ENCODE peak calls at places on chromosomes 11 and 22, in five cellular contexts. One of them, this sample, is unnamed.

GRCh38 chr11:12921580-12922157 is 87.4 kb upstream of the RASSF10 start:
- DNase-seq in heart left ventricle: no peak
- DNase-seq in astrocyte of the spinal cord: no peak
- DNase-seq in fibroblast of lung: no peak
- DNase-seq in endodermal cell: no peak
- DNase-seq in this sample: no peak

GRCh38 chr11:62217191-62217748 is 8.8 kb downstream of the SCGB2A1 start:
- DNase-seq in heart left ventricle: no peak
- DNase-seq in astrocyte of the spinal cord: peak
- DNase-seq in fibroblast of lung: peak
- DNase-seq in endodermal cell: no peak
- DNase-seq in this sample: no peak

GRCh38 chr11:122362381-122362780 is 246.4 kb upstream of the BLID start:
- DNase-seq in heart left ventricle: no peak
- DNase-seq in astrocyte of the spinal cord: no peak
- DNase-seq in fibroblast of lung: no peak
- DNase-seq in endodermal cell: no peak
- DNase-seq in this sample: no peak

GRCh38 chr11:68543594-68543993 is 83.0 kb downstream of the PPP6R3 start:
- DNase-seq in heart left ventricle: no peak
- DNase-seq in astrocyte of the spinal cord: no peak
- DNase-seq in fibroblast of lung: no peak
- DNase-seq in endodermal cell: no peak
- DNase-seq in this sample: no peak

GRCh38 chr11:106101797-106102196 is 24.3 kb downstream of the AASDHPPT start:
- DNase-seq in heart left ventricle: no peak
- DNase-seq in astrocyte of the spinal cord: peak
- DNase-seq in fibroblast of lung: peak
- DNase-seq in endodermal cell: no peak
- DNase-seq in this sample: no peak

GRCh38 chr11:126997196-126997595 is 3.4 kb downstream of the KIRREL3 start:
- DNase-seq in heart left ventricle: no peak
- DNase-seq in astrocyte of the spinal cord: no peak
- DNase-seq in fibroblast of lung: no peak
- DNase-seq in endodermal cell: no peak
- DNase-seq in this sample: no peak

GRCh38 chr11:69419662-69420061 is 61.8 kb upstream of the LINC01488 start:
- DNase-seq in heart left ventricle: no peak
- DNase-seq in astrocyte of the spinal cord: no peak
- DNase-seq in fibroblast of lung: no peak
- DNase-seq in endodermal cell: no peak
- DNase-seq in this sample: no peak

GRCh38 chr11:9943346-9944110 is 279.7 kb downstream of the SWAP70 start:
- DNase-seq in heart left ventricle: no peak
- DNase-seq in astrocyte of the spinal cord: peak
- DNase-seq in fibroblast of lung: peak
- DNase-seq in endodermal cell: no peak
- DNase-seq in this sample: no peak

GRCh38 chr11:126578426-126578825 is 222.9 kb downstream of the ST3GAL4 start:
- DNase-seq in heart left ventricle: no peak
- DNase-seq in astrocyte of the spinal cord: no peak
- DNase-seq in fibroblast of lung: no peak
- DNase-seq in endodermal cell: no peak
- DNase-seq in this sample: no peak

GRCh38 chr22:45448431-45448830 is 34.9 kb downstream of the RIBC2 start:
- DNase-seq in heart left ventricle: peak
- DNase-seq in astrocyte of the spinal cord: no peak
- DNase-seq in fibroblast of lung: peak
- DNase-seq in endodermal cell: no peak
- DNase-seq in this sample: no peak

GRCh38 chr11:88482871-88483301 is 145.3 kb upstream of the CTSC start:
- DNase-seq in heart left ventricle: no peak
- DNase-seq in astrocyte of the spinal cord: peak
- DNase-seq in fibroblast of lung: no peak
- DNase-seq in endodermal cell: no peak
- DNase-seq in this sample: no peak

GRCh38 chr11:46285594-46286033 is 8.2 kb downstream of the CREB3L1 start:
- DNase-seq in heart left ventricle: no peak
- DNase-seq in astrocyte of the spinal cord: no peak
- DNase-seq in fibroblast of lung: peak
- DNase-seq in endodermal cell: no peak
- DNase-seq in this sample: no peak

GRCh38 chr11:119422505-119423416 is at the start of gene THY1:
- DNase-seq in heart left ventricle: peak
- DNase-seq in astrocyte of the spinal cord: peak
- DNase-seq in fibroblast of lung: peak
- DNase-seq in endodermal cell: peak
- DNase-seq in this sample: no peak

GRCh38 chr22:44596726-44597125 is 98.7 kb upstream of the RTL6 start:
- DNase-seq in heart left ventricle: no peak
- DNase-seq in astrocyte of the spinal cord: no peak
- DNase-seq in fibroblast of lung: no peak
- DNase-seq in endodermal cell: no peak
- DNase-seq in this sample: no peak

GRCh38 chr11:17508816-17509215 is 32.2 kb upstream of the ABCC8 start:
- DNase-seq in heart left ventricle: no peak
- DNase-seq in astrocyte of the spinal cord: no peak
- DNase-seq in fibroblast of lung: no peak
- DNase-seq in endodermal cell: no peak
- DNase-seq in this sample: no peak

GRCh38 chr11:1854949-1855885 is 2.3 kb downstream of the LSP1 start:
- DNase-seq in heart left ventricle: no peak
- DNase-seq in astrocyte of the spinal cord: no peak
- DNase-seq in fibroblast of lung: no peak
- DNase-seq in endodermal cell: no peak
- DNase-seq in this sample: no peak

GRCh38 chr11:122578168-122578825 is 77.2 kb upstream of the UBASH3B start:
- DNase-seq in heart left ventricle: no peak
- DNase-seq in astrocyte of the spinal cord: no peak
- DNase-seq in fibroblast of lung: peak
- DNase-seq in endodermal cell: no peak
- DNase-seq in this sample: no peak

GRCh38 chr11:78050964-78051831 is 12.5 kb upstream of the THRSP start:
- DNase-seq in heart left ventricle: no peak
- DNase-seq in astrocyte of the spinal cord: peak
- DNase-seq in fibroblast of lung: peak
- DNase-seq in endodermal cell: peak
- DNase-seq in this sample: no peak

GRCh38 chr22:24146190-24146616 is 35.1 kb upstream of the SUSD2 start:
- DNase-seq in heart left ventricle: peak
- DNase-seq in astrocyte of the spinal cord: peak
- DNase-seq in fibroblast of lung: peak
- DNase-seq in endodermal cell: peak
- DNase-seq in this sample: no peak

GRCh38 chr11:69870772-69871171 is 51.6 kb upstream of the FGF3 start:
- DNase-seq in heart left ventricle: no peak
- DNase-seq in astrocyte of the spinal cord: no peak
- DNase-seq in fibroblast of lung: no peak
- DNase-seq in endodermal cell: no peak
- DNase-seq in this sample: no peak

GRCh38 chr11:74464746-74465145 is 2.6 kb downstream of the KCNE3 start:
- DNase-seq in heart left ventricle: no peak
- DNase-seq in astrocyte of the spinal cord: no peak
- DNase-seq in fibroblast of lung: no peak
- DNase-seq in endodermal cell: no peak
- DNase-seq in this sample: no peak

GRCh38 chr22:45812910-45813309 is 141.3 kb downstream of the ATXN10 start:
- DNase-seq in heart left ventricle: no peak
- DNase-seq in astrocyte of the spinal cord: no peak
- DNase-seq in fibroblast of lung: no peak
- DNase-seq in endodermal cell: no peak
- DNase-seq in this sample: no peak

GRCh38 chr22:27405672-27406388 is 395.7 kb downstream of the MN1 start:
- DNase-seq in heart left ventricle: peak
- DNase-seq in astrocyte of the spinal cord: peak
- DNase-seq in fibroblast of lung: peak
- DNase-seq in endodermal cell: peak
- DNase-seq in this sample: no peak
- TF ChIP-seq CTCF in heart left ventricle: peak
- TF ChIP-seq CTCF in astrocyte of the spinal cord: peak
- TF ChIP-seq CTCF in fibroblast of lung: peak
- TF ChIP-seq CTCF in endodermal cell: peak
- TF ChIP-seq CTCF in this sample: peak

DNA sequence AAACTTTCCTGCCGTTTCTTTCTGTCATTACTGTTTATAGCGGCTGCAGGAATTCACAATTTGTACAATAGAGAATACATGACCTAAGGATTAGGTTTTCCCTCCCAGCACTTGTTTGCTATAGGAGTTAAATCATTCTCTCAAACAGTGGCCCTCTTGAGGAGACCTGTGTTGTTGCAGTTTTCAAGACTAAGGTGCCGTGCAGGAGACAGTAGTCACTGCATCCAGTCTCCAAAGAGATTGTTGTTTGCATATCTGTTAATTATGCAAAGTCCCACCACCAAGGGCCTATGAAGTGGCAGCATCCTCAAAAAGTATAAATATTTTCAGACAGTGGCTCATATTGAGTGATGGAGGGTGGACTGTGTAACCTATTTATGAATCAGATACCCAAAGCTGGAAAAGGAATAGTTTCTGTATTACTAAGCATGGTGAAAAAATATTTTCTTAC is 2.3 kb downstream of the PRSS23 start:
- DNase-seq in heart left ventricle: no peak
- DNase-seq in astrocyte of the spinal cord: peak
- DNase-seq in fibroblast of lung: peak
- DNase-seq in endodermal cell: peak
- DNase-seq in this sample: no peak
- TF ChIP-seq CTCF in heart left ventricle: peak
- TF ChIP-seq CTCF in astrocyte of the spinal cord: peak
- TF ChIP-seq CTCF in fibroblast of lung: peak
- TF ChIP-seq CTCF in endodermal cell: peak
- TF ChIP-seq CTCF in this sample: no peak

DNA sequence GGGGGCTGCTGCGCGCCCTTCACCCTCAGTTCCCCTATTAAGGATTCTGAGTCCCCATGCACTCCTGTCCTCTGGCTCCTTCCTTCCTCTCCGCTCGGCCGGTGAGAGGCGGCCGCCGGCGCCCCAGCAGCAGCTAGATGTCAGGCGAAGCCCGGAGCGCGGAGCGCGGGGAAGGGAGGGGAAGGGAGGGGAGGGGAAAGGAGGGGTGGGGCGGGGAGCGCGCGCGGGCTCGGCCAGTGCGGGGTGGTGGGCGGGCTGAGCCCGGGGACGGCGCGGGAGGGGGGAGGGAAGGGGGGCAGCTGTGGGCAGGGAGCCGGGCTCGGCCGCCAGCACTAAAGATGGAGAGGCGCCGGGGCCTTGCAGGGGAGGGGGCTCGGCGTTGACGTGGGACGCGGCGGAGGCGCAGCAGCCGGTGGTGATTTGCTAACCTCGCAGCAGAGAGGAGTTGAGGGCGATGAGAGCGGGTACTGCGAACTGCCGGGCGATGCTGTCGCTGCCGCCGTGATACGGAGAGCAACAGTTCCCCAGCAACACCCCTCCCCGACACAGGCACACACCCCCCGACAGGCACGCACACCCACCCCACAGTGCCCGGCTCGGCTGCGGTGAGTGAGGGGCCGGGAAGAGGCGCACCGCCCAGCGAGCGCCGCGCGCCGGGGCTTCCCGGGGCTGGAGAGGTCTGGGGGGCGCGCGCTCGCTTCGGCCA is at the start of gene ZBTB16:
- DNase-seq in heart left ventricle: peak
- DNase-seq in astrocyte of the spinal cord: peak
- DNase-seq in fibroblast of lung: peak
- DNase-seq in endodermal cell: peak
- DNase-seq in this sample: peak
- TF ChIP-seq CTCF in heart left ventricle: peak
- TF ChIP-seq CTCF in astrocyte of the spinal cord: peak
- TF ChIP-seq CTCF in fibroblast of lung: peak
- TF ChIP-seq CTCF in endodermal cell: no peak
- TF ChIP-seq CTCF in this sample: no peak

GRCh38 chr11:71183878-71184277 is 68.5 kb downstream of the SHANK2 start:
- DNase-seq in heart left ventricle: no peak
- DNase-seq in astrocyte of the spinal cord: no peak
- DNase-seq in fibroblast of lung: no peak
- DNase-seq in endodermal cell: no peak
- DNase-seq in this sample: no peak
- TF ChIP-seq CTCF in heart left ventricle: no peak
- TF ChIP-seq CTCF in astrocyte of the spinal cord: no peak
- TF ChIP-seq CTCF in fibroblast of lung: no peak
- TF ChIP-seq CTCF in endodermal cell: no peak
- TF ChIP-seq CTCF in this sample: no peak